ENCODE peak calls at places on chromosomes 3 and 15, in five cellular contexts. One of them, this sample, is unnamed.
A peak's percentile ranks its signal among the peaks of the same experiment; 100 is the strongest.

GRCh38 chr3:178083906-178084823 is 452.1 kb upstream of the KCNMB2 start:
- DNase-seq in endothelial cell of umbilical vein: peak; percentile 78
- DNase-seq in stomach: no peak
- DNase-seq in adrenal gland: peak; percentile 23
- DNase-seq in K562: peak; percentile 26
- DNase-seq in this sample: no peak

GRCh38 chr15:77487479-77487861 is 66.8 kb downstream of the HMG20A start:
- DNase-seq in adrenal gland: no peak
- DNase-seq in endothelial cell of umbilical vein: peak; percentile 61
- DNase-seq in K562: no peak
- DNase-seq in stomach: no peak
- DNase-seq in this sample: no peak

GRCh38 chr3:102207173-102207572 is 227.6 kb upstream of the ZPLD1 start:
- DNase-seq in K562: no peak
- DNase-seq in endothelial cell of umbilical vein: no peak
- DNase-seq in stomach: no peak
- DNase-seq in adrenal gland: no peak
- DNase-seq in this sample: no peak

GRCh38 chr3:175980731-175981130 is 1121.6 kb downstream of the NAALADL2 start:
- DNase-seq in stomach: no peak
- DNase-seq in adrenal gland: no peak
- DNase-seq in K562: no peak
- DNase-seq in endothelial cell of umbilical vein: no peak
- DNase-seq in this sample: no peak

GRCh38 chr3:20394243-20394642 is 208.2 kb upstream of the SGO1 start:
- DNase-seq in adrenal gland: no peak
- DNase-seq in stomach: no peak
- DNase-seq in K562: no peak
- DNase-seq in endothelial cell of umbilical vein: no peak
- DNase-seq in this sample: no peak

GRCh38 chr15:84911879-84912660 is 27.6 kb downstream of the SLC28A1 start:
- DNase-seq in stomach: peak; percentile 83
- DNase-seq in endothelial cell of umbilical vein: peak; percentile 99
- DNase-seq in adrenal gland: peak; percentile 97
- DNase-seq in K562: peak; percentile 39
- DNase-seq in this sample: peak; percentile 96

GRCh38 chr3:15606434-15606891 is 4.9 kb downstream of the BTD start:
- DNase-seq in adrenal gland: no peak
- DNase-seq in stomach: no peak
- DNase-seq in endothelial cell of umbilical vein: peak; percentile 43
- DNase-seq in K562: no peak
- DNase-seq in this sample: no peak

GRCh38 chr3:177945999-177946398 is 590.2 kb upstream of the KCNMB2 start:
- DNase-seq in adrenal gland: no peak
- DNase-seq in K562: no peak
- DNase-seq in endothelial cell of umbilical vein: no peak
- DNase-seq in stomach: no peak
- DNase-seq in this sample: no peak

GRCh38 chr15:94582368-94582767 is 351.0 kb downstream of the MCTP2 start:
- DNase-seq in stomach: no peak
- DNase-seq in K562: peak; percentile 26
- DNase-seq in endothelial cell of umbilical vein: peak; percentile 85
- DNase-seq in adrenal gland: no peak
- DNase-seq in this sample: peak; percentile 19

GRCh38 chr3:43296565-43296964 is 10.2 kb downstream of the SNRK start:
- DNase-seq in stomach: no peak
- DNase-seq in K562: peak; percentile 13
- DNase-seq in endothelial cell of umbilical vein: peak; percentile 24
- DNase-seq in adrenal gland: no peak
- DNase-seq in this sample: no peak

GRCh38 chr3:101676219-101676764 is 640 bp downstream of the ZBTB11 start:
- DNase-seq in adrenal gland: peak; percentile 96
- DNase-seq in K562: peak; percentile 89
- DNase-seq in endothelial cell of umbilical vein: peak; percentile 95
- DNase-seq in stomach: peak; percentile 93
- DNase-seq in this sample: peak; percentile 97

GRCh38 chr3:71208273-71209095 is 375.0 kb downstream of the FOXP1 start:
- DNase-seq in stomach: peak; percentile 31
- DNase-seq in K562: peak; percentile 55
- DNase-seq in endothelial cell of umbilical vein: no peak
- DNase-seq in adrenal gland: no peak
- DNase-seq in this sample: no peak

GRCh38 chr15:65101418-65101890 is 13.5 kb downstream of the UBAP1L start:
- DNase-seq in adrenal gland: peak; percentile 61
- DNase-seq in endothelial cell of umbilical vein: peak; percentile 53
- DNase-seq in K562: peak; percentile 53
- DNase-seq in stomach: peak; percentile 50
- DNase-seq in this sample: peak; percentile 77

GRCh38 chr3:188901126-188901525 is 270.6 kb upstream of the TPRG1 start:
- DNase-seq in stomach: no peak
- DNase-seq in adrenal gland: no peak
- DNase-seq in endothelial cell of umbilical vein: peak; percentile 83
- DNase-seq in K562: no peak
- DNase-seq in this sample: no peak

GRCh38 chr3:188979236-188979635 is 192.5 kb upstream of the TPRG1 start:
- DNase-seq in K562: no peak
- DNase-seq in adrenal gland: no peak
- DNase-seq in stomach: no peak
- DNase-seq in endothelial cell of umbilical vein: no peak
- DNase-seq in this sample: no peak

GRCh38 chr3:126013742-126014141 is 44.8 kb downstream of the ROPN1B start:
- DNase-seq in endothelial cell of umbilical vein: no peak
- DNase-seq in stomach: no peak
- DNase-seq in adrenal gland: no peak
- DNase-seq in K562: no peak
- DNase-seq in this sample: no peak

GRCh38 chr15:52103217-52104207 is 9.1 kb downstream of the BCL2L10 start:
- DNase-seq in stomach: no peak
- DNase-seq in adrenal gland: peak; percentile 89
- DNase-seq in K562: no peak
- DNase-seq in endothelial cell of umbilical vein: peak; percentile 98
- DNase-seq in this sample: peak; percentile 60

GRCh38 chr3:195239121-195239520 is 31.8 kb downstream of the XXYLT1 start:
- DNase-seq in endothelial cell of umbilical vein: no peak
- DNase-seq in stomach: no peak
- DNase-seq in K562: no peak
- DNase-seq in adrenal gland: no peak
- DNase-seq in this sample: no peak

GRCh38 chr15:67181221-67181639 is 73.2 kb downstream of the AAGAB start:
- DNase-seq in adrenal gland: no peak
- DNase-seq in endothelial cell of umbilical vein: no peak
- DNase-seq in K562: no peak
- DNase-seq in stomach: no peak
- DNase-seq in this sample: no peak

GRCh38 chr3:46565607-46566039 is 479 bp downstream of the LRRC2 start:
- DNase-seq in adrenal gland: no peak
- DNase-seq in K562: peak; percentile 40
- DNase-seq in stomach: no peak
- DNase-seq in endothelial cell of umbilical vein: peak; percentile 20
- DNase-seq in this sample: peak; percentile 63

GRCh38 chr3:38636881-38637280 is 12.6 kb downstream of the SCN5A start:
- DNase-seq in adrenal gland: no peak
- DNase-seq in stomach: no peak
- DNase-seq in endothelial cell of umbilical vein: no peak
- DNase-seq in K562: no peak
- DNase-seq in this sample: no peak

GRCh38 chr3:17905996-17906395 is 163.6 kb upstream of the TBC1D5 start:
- DNase-seq in stomach: no peak
- DNase-seq in adrenal gland: no peak
- DNase-seq in endothelial cell of umbilical vein: no peak
- DNase-seq in K562: no peak
- DNase-seq in this sample: no peak

GRCh38 chr3:132318451-132318850 is 1.2 kb downstream of the ACP3 start:
- DNase-seq in K562: no peak
- DNase-seq in endothelial cell of umbilical vein: no peak
- DNase-seq in adrenal gland: no peak
- DNase-seq in stomach: no peak
- DNase-seq in this sample: no peak

GRCh38 chr3:132321321-132321720 is 4.1 kb downstream of the ACP3 start:
- DNase-seq in stomach: peak; percentile 54
- DNase-seq in adrenal gland: no peak
- DNase-seq in K562: no peak
- DNase-seq in endothelial cell of umbilical vein: no peak
- DNase-seq in this sample: no peak

GRCh38 chr3:132311860-132312259 is 5.3 kb upstream of the ACP3 start:
- DNase-seq in stomach: no peak
- DNase-seq in endothelial cell of umbilical vein: no peak
- DNase-seq in adrenal gland: no peak
- DNase-seq in K562: no peak
- DNase-seq in this sample: no peak

GRCh38 chr3:132315851-132316250 is 1.4 kb upstream of the ACP3 start:
- DNase-seq in endothelial cell of umbilical vein: no peak
- DNase-seq in adrenal gland: no peak
- DNase-seq in stomach: no peak
- DNase-seq in K562: no peak
- DNase-seq in this sample: no peak

DNA sequence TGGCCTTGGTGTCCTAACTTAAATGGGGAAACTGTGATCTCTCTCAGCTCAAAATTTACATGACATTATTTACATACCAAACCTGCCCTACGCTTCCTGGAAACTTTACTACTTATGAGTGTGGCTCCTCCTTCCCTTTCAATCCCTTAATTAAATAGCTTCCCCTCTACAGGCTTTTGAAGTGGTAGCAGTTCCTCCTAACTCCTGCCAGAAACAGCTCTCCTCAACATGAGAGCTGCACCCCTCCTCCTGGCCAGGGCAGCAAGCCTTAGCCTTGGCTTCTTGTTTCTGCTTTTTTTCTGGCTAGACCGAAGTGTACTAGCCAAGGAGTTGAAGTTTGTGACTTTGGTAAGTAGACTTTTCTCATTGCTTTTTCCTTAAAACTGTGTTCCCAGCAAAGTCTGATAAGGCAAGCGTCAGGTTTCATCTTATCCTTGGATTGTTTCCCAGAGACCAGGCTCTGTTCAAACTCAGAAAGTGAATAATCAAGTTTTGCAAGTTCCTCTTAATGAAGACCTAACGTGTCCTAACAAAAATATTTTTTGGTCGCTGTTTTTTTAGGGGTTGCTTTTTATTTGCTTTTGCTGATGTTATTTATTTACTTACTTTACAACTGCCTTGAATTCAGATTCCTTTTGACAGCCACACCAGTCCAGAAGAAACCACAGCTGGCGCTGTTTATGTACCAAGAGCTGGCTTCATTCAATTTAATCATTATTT is at the start of gene ACP3:
- DNase-seq in stomach: peak; percentile 62
- DNase-seq in K562: no peak
- DNase-seq in endothelial cell of umbilical vein: peak; percentile 10
- DNase-seq in adrenal gland: peak; percentile 73
- DNase-seq in this sample: peak; percentile 44
- TF ChIP-seq POLR2A in stomach: no peak
- TF ChIP-seq POLR2A in K562: no peak
- TF ChIP-seq POLR2A in endothelial cell of umbilical vein: no peak
- TF ChIP-seq POLR2A in adrenal gland: peak; percentile 40
- TF ChIP-seq POLR2A in this sample: no peak

GRCh38 chr3:25804676-25805075 is 14.8 kb downstream of the OXSM start:
- DNase-seq in adrenal gland: no peak
- DNase-seq in endothelial cell of umbilical vein: no peak
- DNase-seq in stomach: no peak
- DNase-seq in K562: no peak
- DNase-seq in this sample: no peak
- H3K27me3 ChIP-seq in adrenal gland: no peaks in the 10 kb centered on the region
- H3K27me3 ChIP-seq in endothelial cell of umbilical vein: peaks cover 2% of the 10 kb centered on the region
- H3K27me3 ChIP-seq in stomach: no peaks in the 10 kb centered on the region
- H3K27me3 ChIP-seq in K562: peaks cover 19% of the 10 kb centered on the region
- H3K27me3 ChIP-seq in this sample: no peaks in the 10 kb centered on the region

GRCh38 chr3:69086133-69086722 is 1.5 kb downstream of the ARL6IP5 start:
- DNase-seq in K562: peak; percentile 15
- DNase-seq in stomach: peak; percentile 92
- DNase-seq in adrenal gland: peak; percentile 94
- DNase-seq in endothelial cell of umbilical vein: peak; percentile 96
- DNase-seq in this sample: peak; percentile 94

GRCh38 chr3:69082805-69083204 is 1.9 kb upstream of the ARL6IP5 start:
- DNase-seq in stomach: peak; percentile 31
- DNase-seq in endothelial cell of umbilical vein: peak; percentile 71
- DNase-seq in K562: no peak
- DNase-seq in adrenal gland: peak; percentile 59
- DNase-seq in this sample: no peak

GRCh38 chr3:69085543-69086132 is 901 bp downstream of the ARL6IP5 start:
- DNase-seq in K562: peak; percentile 15
- DNase-seq in endothelial cell of umbilical vein: no peak
- DNase-seq in stomach: peak; percentile 33
- DNase-seq in adrenal gland: peak; percentile 37
- DNase-seq in this sample: no peak

GRCh38 chr3:69084326-69084667 is 440 bp upstream of the ARL6IP5 start:
- DNase-seq in stomach: peak; percentile 43
- DNase-seq in K562: peak; percentile 14
- DNase-seq in adrenal gland: no peak
- DNase-seq in endothelial cell of umbilical vein: peak; percentile 93
- DNase-seq in this sample: no peak

GRCh38 chr3:69084668-69085542 is at the start of gene ARL6IP5:
- DNase-seq in adrenal gland: peak; percentile 95
- DNase-seq in K562: peak; percentile 77
- DNase-seq in stomach: peak; percentile 96
- DNase-seq in endothelial cell of umbilical vein: peak; percentile 93
- DNase-seq in this sample: peak; percentile 94
- TF ChIP-seq POLR2A in adrenal gland: peak; percentile 88
- TF ChIP-seq POLR2A in K562: peak; percentile 49
- TF ChIP-seq POLR2A in stomach: no peak
- TF ChIP-seq POLR2A in endothelial cell of umbilical vein: peak; percentile 70
- TF ChIP-seq POLR2A in this sample: peak; percentile 66

GRCh38 chr15:27059610-27060202 is 88.7 kb downstream of the GABRG3 start:
- DNase-seq in stomach: no peak
- DNase-seq in K562: peak; percentile 82
- DNase-seq in endothelial cell of umbilical vein: no peak
- DNase-seq in adrenal gland: peak; percentile 34
- DNase-seq in this sample: no peak
- H3K27me3 ChIP-seq in stomach: no peaks in the 10 kb centered on the region
- H3K27me3 ChIP-seq in K562: peaks cover 44% of the 10 kb centered on the region
- H3K27me3 ChIP-seq in endothelial cell of umbilical vein: no peaks in the 10 kb centered on the region
- H3K27me3 ChIP-seq in adrenal gland: no peaks in the 10 kb centered on the region
- H3K27me3 ChIP-seq in this sample: no peaks in the 10 kb centered on the region

GRCh38 chr3:55639143-55639542 is 152.0 kb upstream of the WNT5A start:
- DNase-seq in adrenal gland: no peak
- DNase-seq in stomach: no peak
- DNase-seq in endothelial cell of umbilical vein: no peak
- DNase-seq in K562: no peak
- DNase-seq in this sample: no peak
- TF ChIP-seq POLR2A in adrenal gland: no peak
- TF ChIP-seq POLR2A in stomach: no peak
- TF ChIP-seq POLR2A in endothelial cell of umbilical vein: no peak
- TF ChIP-seq POLR2A in K562: no peak
- TF ChIP-seq POLR2A in this sample: no peak

DNA sequence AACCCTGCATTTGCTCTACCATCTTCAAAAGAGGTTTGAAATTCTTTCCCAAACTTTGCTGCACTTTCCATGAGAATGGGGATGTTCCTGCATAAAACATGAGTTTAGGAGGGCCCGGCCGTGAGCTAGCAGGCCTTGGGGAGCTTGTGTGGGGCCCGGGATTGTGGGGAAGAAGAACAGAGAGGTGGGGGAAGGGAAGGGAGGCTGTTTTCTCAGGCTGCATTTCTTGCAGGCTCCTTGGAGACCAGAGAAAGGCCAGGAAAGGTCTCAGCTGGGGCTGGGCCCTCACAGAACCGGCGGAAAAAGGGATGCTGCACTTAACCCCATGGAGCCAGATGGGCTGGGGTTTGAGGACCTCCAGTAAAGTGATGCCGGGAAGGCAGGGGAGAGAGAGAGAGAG is 40.8 kb downstream of the SEMA5B start:
- DNase-seq in endothelial cell of umbilical vein: no peak
- DNase-seq in adrenal gland: no peak
- DNase-seq in K562: no peak
- DNase-seq in stomach: no peak
- DNase-seq in this sample: no peak
- H3K27me3 ChIP-seq in endothelial cell of umbilical vein: peaks cover 38% of the 10 kb centered on the region
- H3K27me3 ChIP-seq in adrenal gland: peaks cover 3% of the 10 kb centered on the region
- H3K27me3 ChIP-seq in K562: peaks cover 41% of the 10 kb centered on the region
- H3K27me3 ChIP-seq in stomach: peaks cover 14% of the 10 kb centered on the region
- H3K27me3 ChIP-seq in this sample: no peaks in the 10 kb centered on the region

This sample was measured in heart left ventricle.